ENCODE peak calls at places on chromosomes 12 and 14, in ten cellular contexts. A is stomach, T is transverse colon, N is heart left ventricle, D is right lobe of liver, O is gastrocnemius medialis, L is A549, J is IMR-90, Y is GM12891, B is uterus. I is an unnamed sample.

GRCh38 chr12:22880810-22881209 is 255.8 kb downstream of the ETNK1 start:
- DNase-seq in T (no peak), A (no peak), D (no peak), L (no peak), Y (no peak), J (no peak), O (no peak), N (no peak), B (no peak), I (no peak)

GRCh38 chr12:19707948-19708409 is 268.7 kb downstream of the AEBP2 start:
- DNase-seq in J (peak; percentile 93), B (no peak), O (no peak), L (no peak), Y (no peak), T (no peak), A (no peak), N (no peak), D (no peak), I (no peak)

GRCh38 chr14:89615421-89615820 is 198.4 kb upstream of the FOXN3 start:
- DNase-seq in T (no peak), J (no peak), B (no peak), N (no peak), Y (no peak), L (no peak), D (no peak), A (no peak), O (no peak), I (no peak)

GRCh38 chr14:71309756-71310155 is 402.5 kb downstream of the PCNX1 start:
- DNase-seq in A (no peak), O (no peak), T (no peak), L (no peak), B (no peak), N (no peak), D (no peak), Y (no peak), J (no peak), I (no peak)

GRCh38 chr12:54191126-54191525 is 2.3 kb upstream of the SMUG1 start:
- DNase-seq in L (no peak), J (no peak), N (no peak), D (no peak), B (no peak), O (no peak), Y (no peak), A (no peak), T (no peak), I (no peak)

GRCh38 chr12:120678572-120678971 is 8.4 kb upstream of the MLEC start:
- DNase-seq in B (no peak), D (no peak), A (no peak), O (no peak), L (no peak), N (no peak), Y (no peak), T (no peak), J (no peak), I (no peak)

GRCh38 chr14:104697892-104698583 is 8.6 kb downstream of the INF2 start:
- DNase-seq in L (no peak), A (no peak), T (no peak), D (no peak), B (no peak), N (no peak), J (no peak), O (no peak), Y (no peak), I (no peak)

GRCh38 chr12:125220404-125221273 is 155.4 kb downstream of the AACS start:
- DNase-seq in J (no peak), N (no peak), D (peak; percentile 35), O (no peak), L (no peak), T (no peak), B (no peak), Y (no peak), A (peak; percentile 82), I (no peak)

GRCh38 chr14:75559451-75560187 is 18.8 kb upstream of the FLVCR2 start:
- DNase-seq in D (peak; percentile 62), J (peak; percentile 30), O (no peak), A (peak; percentile 39), N (no peak), Y (no peak), T (no peak), B (no peak), L (peak; percentile 43), I (no peak)

GRCh38 chr14:26398616-26399015 is 199.2 kb downstream of the NOVA1 start:
- DNase-seq in J (no peak), A (no peak), T (no peak), B (no peak), N (no peak), Y (no peak), O (no peak), D (no peak), L (no peak), I (no peak)

GRCh38 chr12:105485926-105486325 is 155.4 kb downstream of the C12orf75 start:
- DNase-seq in D (no peak), L (no peak), T (no peak), B (no peak), N (no peak), Y (no peak), J (peak; percentile 31), O (no peak), A (no peak), I (no peak)

GRCh38 chr14:96135285-96135684 is 69.4 kb upstream of the BDKRB2 start:
- DNase-seq in A (peak; percentile 56), L (no peak), B (no peak), O (no peak), N (peak; percentile 23), J (no peak), T (no peak), Y (no peak), D (peak; percentile 28), I (no peak)

GRCh38 chr12:10673660-10674384 is at the start of gene STYK1:
- DNase-seq in L (peak; percentile 72), D (peak; percentile 42), N (peak; percentile 27), T (peak; percentile 90), B (peak; percentile 32), Y (peak; percentile 48), J (peak; percentile 8), A (peak; percentile 85), O (no peak), I (peak; percentile 29)
- TF ChIP-seq POLR2A in L (no peak), D (no peak), N (no peak), T (peak; percentile 84), B (no peak), Y (no peak), J (peak; percentile 22), A (no peak), O (no peak), I (no peak)

DNA sequence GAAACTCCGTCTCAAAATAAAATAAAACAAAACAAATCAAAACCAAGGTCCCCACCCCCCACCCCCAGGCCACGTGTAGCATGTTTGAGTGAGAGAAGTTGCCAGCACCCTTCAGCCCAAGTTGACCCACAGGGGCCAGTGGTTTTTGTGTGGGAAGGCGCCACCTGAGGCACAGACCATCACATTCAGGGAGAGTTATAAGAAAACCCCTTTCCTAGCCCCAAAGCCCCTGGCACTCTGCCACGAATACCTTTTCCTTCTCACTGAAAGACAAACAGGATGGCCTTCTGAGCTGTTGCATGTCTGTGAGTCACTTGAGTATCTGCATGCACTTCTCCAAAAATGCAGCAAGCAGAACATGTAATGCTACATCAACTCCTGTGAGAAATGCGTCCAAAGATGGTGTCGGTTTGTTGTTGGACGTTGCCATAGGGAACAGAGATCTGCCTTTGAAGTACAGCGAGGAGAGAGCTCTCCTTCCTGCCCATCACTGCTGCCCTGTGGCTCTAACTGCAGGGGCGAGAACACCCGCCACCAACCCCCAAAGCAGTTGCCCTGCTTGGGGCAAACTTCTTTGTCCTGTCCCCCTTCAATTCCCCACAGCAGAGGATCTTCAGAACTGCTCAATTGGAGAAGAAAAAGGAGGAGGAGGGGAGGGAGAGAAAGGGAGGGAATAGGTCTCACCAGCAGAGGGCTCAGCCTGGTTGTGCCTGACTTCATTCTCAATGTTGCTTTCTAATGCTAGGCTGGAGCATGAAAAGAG is 2.7 kb upstream of the TRAF3 start:
- DNase-seq in B (peak; percentile 42), N (peak; percentile 40), L (peak; percentile 86), J (peak; percentile 78), D (no peak), T (peak; percentile 64), A (peak; percentile 57), Y (peak; percentile 67), O (peak; percentile 33), I (no peak)
- TF ChIP-seq POLR2A in B (no peak), N (no peak), L (no peak), J (no peak), D (no peak), T (no peak), A (no peak), Y (no peak), O (no peak), I (no peak)

GRCh38 chr14:92549096-92549852 is 35.7 kb downstream of the RIN3 start:
- DNase-seq in T (no peak), O (no peak), L (no peak), B (no peak), D (no peak), A (no peak), Y (no peak), J (no peak), N (peak; percentile 73), I (no peak)

GRCh38 chr14:92553456-92553855 is 39.9 kb downstream of the RIN3 start:
- DNase-seq in Y (no peak), D (no peak), B (peak; percentile 36), L (peak; percentile 40), N (no peak), T (no peak), J (peak; percentile 67), A (no peak), O (no peak), I (no peak)

GRCh38 chr14:92552066-92552465 is 38.5 kb downstream of the RIN3 start:
- DNase-seq in B (no peak), Y (no peak), T (no peak), A (no peak), L (no peak), N (no peak), D (no peak), O (no peak), J (no peak), I (no peak)

GRCh38 chr14:92549853-92550244 is 36.3 kb downstream of the RIN3 start:
- DNase-seq in D (no peak), B (no peak), N (peak; percentile 35), O (no peak), J (peak; percentile 16), T (no peak), L (no peak), A (no peak), Y (no peak), I (peak; percentile 17)

GRCh38 chr14:92551066-92551841 is 37.7 kb downstream of the RIN3 start:
- DNase-seq in T (no peak), Y (no peak), J (no peak), A (no peak), L (no peak), O (no peak), B (no peak), N (no peak), D (no peak), I (no peak)
- TF ChIP-seq POLR2A in T (no peak), Y (no peak), J (no peak), A (no peak), L (no peak), O (no peak), B (no peak), N (no peak), D (no peak), I (no peak)

GRCh38 chr12:1635656-1636055 is 6.6 kb downstream of the WNT5B start:
- DNase-seq in O (no peak), B (no peak), N (no peak), A (no peak), J (no peak), L (no peak), D (no peak), Y (no peak), T (no peak), I (no peak)
- TF ChIP-seq POLR2A in O (no peak), B (no peak), N (no peak), A (no peak), J (no peak), L (no peak), D (no peak), Y (no peak), T (no peak), I (no peak)

I was measured in tibial nerve.